ENCODE peak calls at places on chromosomes 12 and 14, in seven cellular contexts. P is activated effector memory CD4-positive, alpha-beta T cell treated with Interleukin-2 at 50 U/mL for 16 hours; G is MM.1S; R is gastrocnemius medialis; Q is NCI-H345; H is mesendoderm; K is HFF-Myc. B is an unnamed sample.
A peak's percentile ranks its signal among the peaks of the same experiment; 100 is the strongest.

GRCh38 chr12:58915634-58916033 is 4.7 kb downstream of the LRIG3 start:
- DNase-seq in P (no peak), Q (peak; percentile 67), K (peak; percentile 79), R (peak; percentile 16), H (no peak), G (no peak), B (no peak)

GRCh38 chr12:28759334-28759733 is 389.7 kb upstream of the FAR2 start:
- DNase-seq in K (no peak), P (no peak), H (peak; percentile 76), R (no peak), G (no peak), Q (no peak), B (no peak)

GRCh38 chr12:107399061-107399460 is 286.5 kb upstream of the PWP1 start:
- DNase-seq in H (no peak), G (no peak), P (no peak), K (no peak), R (no peak), Q (no peak), B (no peak)

GRCh38 chr14:104286496-104286895 is 148.1 kb downstream of the KIF26A start:
- DNase-seq in Q (no peak), K (no peak), H (no peak), P (no peak), G (no peak), R (no peak), B (no peak)

GRCh38 chr14:99262977-99263448 is 9.0 kb downstream of the BCL11B start:
- DNase-seq in P (no peak), K (no peak), G (no peak), H (peak; percentile 93), Q (no peak), R (no peak), B (no peak)

GRCh38 chr12:110957652-110958051 is 37.3 kb upstream of the MYL2 start:
- DNase-seq in R (no peak), P (no peak), Q (no peak), G (no peak), H (no peak), K (no peak), B (no peak)

GRCh38 chr12:121581681-121582439 is 1.0 kb upstream of the KDM2B start:
- DNase-seq in Q (no peak), R (peak; percentile 71), P (no peak), H (peak; percentile 75), K (no peak), G (no peak), B (no peak)

GRCh38 chr14:26121181-26121580 is 476.7 kb downstream of the NOVA1 start:
- DNase-seq in H (no peak), P (no peak), R (no peak), K (no peak), Q (no peak), G (no peak), B (no peak)

GRCh38 chr14:101476931-101477553 is 84.3 kb upstream of the DIO3 start:
- DNase-seq in H (peak; percentile 94), K (no peak), G (no peak), R (no peak), Q (peak; percentile 55), P (no peak), B (peak; percentile 2)

GRCh38 chr14:55125403-55125802 is 3.6 kb upstream of the LGALS3 start:
- DNase-seq in R (peak; percentile 38), K (no peak), H (no peak), G (no peak), Q (no peak), P (no peak), B (no peak)

GRCh38 chr14:103871596-103872480 is 24.5 kb upstream of the PPP1R13B start:
- DNase-seq in P (peak; percentile 64), Q (no peak), R (no peak), K (no peak), H (peak; percentile 64), G (peak; percentile 40), B (no peak)